ENCODE peak calls at places on chromosomes 12 and 14, in four cellular contexts. C is K562, K is SK-N-SH, P is H1. Y is an unnamed sample.

GRCh38 chr12:57756406-57757341 is 1.8 kb downstream of the MARCHF9 start:
- DNase-seq in C (peak), K (peak), P (no peak), Y (no peak)

GRCh38 chr12:11639463-11639862 is 10.0 kb upstream of the ETV6 start:
- DNase-seq in P (no peak), K (no peak), C (no peak), Y (no peak)

GRCh38 chr12:19707948-19708409 is 268.7 kb downstream of the AEBP2 start:
- DNase-seq in C (no peak), P (no peak), K (no peak), Y (no peak)

GRCh38 chr12:20376984-20377383 is 8.6 kb downstream of the PDE3A start:
- DNase-seq in K (peak), P (no peak), C (no peak), Y (no peak)

GRCh38 chr14:97626088-97626487 is 828.9 kb downstream of the VRK1 start:
- DNase-seq in C (no peak), P (no peak), K (no peak), Y (no peak)

GRCh38 chr12:105464426-105464825 is 133.9 kb downstream of the C12orf75 start:
- DNase-seq in P (no peak), K (no peak), C (no peak), Y (no peak)

GRCh38 chr14:50603565-50603964 is 43.6 kb downstream of the ATL1 start:
- DNase-seq in K (no peak), C (no peak), P (no peak), Y (no peak)

GRCh38 chr12:50110762-50111416 is 1.1 kb upstream of the COX14 start:
- DNase-seq in C (peak), K (no peak), P (no peak), Y (peak)

GRCh38 chr12:64468966-64469365 is 17.0 kb downstream of the TBK1 start:
- DNase-seq in C (no peak), K (no peak), P (no peak), Y (no peak)

GRCh38 chr12:95940514-95940913 is 1.9 kb downstream of the CCDC38 start:
- DNase-seq in C (no peak), K (no peak), P (no peak), Y (no peak)

GRCh38 chr14:29927596-29928341 is at the start of gene PRKD1:
- DNase-seq in P (no peak), K (peak), C (peak), Y (no peak)

GRCh38 chr12:45695035-45695434 is 34.5 kb upstream of the ARID2 start:
- DNase-seq in K (no peak), P (no peak), C (peak), Y (no peak)

GRCh38 chr14:54489318-54489683 is 521 bp upstream of the GMFB start:
- DNase-seq in K (no peak), C (no peak), P (no peak), Y (no peak)

GRCh38 chr14:83300454-83301064 is 1766.9 kb upstream of the SEL1L start:
- DNase-seq in K (peak), P (no peak), C (peak), Y (no peak)

GRCh38 chr14:51616724-51617409 is 34.8 kb upstream of the FRMD6 start:
- DNase-seq in K (no peak), P (no peak), C (no peak), Y (no peak)

GRCh38 chr14:87305345-87305744 is 687.6 kb downstream of the GALC start:
- DNase-seq in K (no peak), C (no peak), P (no peak), Y (no peak)

GRCh38 chr12:69095765-69096477 is 143.4 kb upstream of the CPSF6 start:
- DNase-seq in P (no peak), K (no peak), C (peak), Y (no peak)

GRCh38 chr14:42214981-42215491 is 608.4 kb downstream of the LRFN5 start:
- DNase-seq in P (no peak), C (no peak), K (no peak), Y (no peak)

GRCh38 chr12:13248956-13249355 is 52.4 kb downstream of the EMP1 start:
- DNase-seq in C (no peak), K (no peak), P (no peak), Y (no peak)

GRCh38 chr12:49347307-49348237 is 884 bp downstream of the DNAJC22 start:
- DNase-seq in K (peak), C (peak), P (no peak), Y (no peak)

GRCh38 chr12:109864916-109865315 is 15.4 kb downstream of the GLTP start:
- DNase-seq in P (no peak), K (no peak), C (no peak), Y (no peak)

GRCh38 chr14:100662850-100663527 is 63.7 kb upstream of the DLK1 start:
- DNase-seq in C (peak), K (peak), P (no peak), Y (no peak)

GRCh38 chr12:4108803-4109345 is 164.7 kb upstream of the CCND2 start:
- DNase-seq in K (no peak), C (no peak), P (no peak), Y (no peak)

GRCh38 chr14:57389646-57390036 is 745 bp upstream of the NAA30 start:
- DNase-seq in C (peak), P (no peak), K (peak), Y (peak)

GRCh38 chr12:28539691-28540323 is 349.6 kb downstream of the CCDC91 start:
- DNase-seq in C (no peak), K (no peak), P (no peak), Y (no peak)

GRCh38 chr12:31518680-31519227 is 72.2 kb downstream of the DENND5B start:
- DNase-seq in K (peak), C (no peak), P (peak), Y (no peak)

GRCh38 chr14:34714320-34715107 is at the start of gene CFL2:
- DNase-seq in P (peak), C (peak), K (peak), Y (no peak)

GRCh38 chr14:88547386-88547780 is 7.4 kb downstream of the PTPN21 start:
- DNase-seq in K (no peak), P (no peak), C (no peak), Y (no peak)

GRCh38 chr12:111056618-111057521 is 136.5 kb upstream of the MYL2 start:
- DNase-seq in P (no peak), C (peak), K (peak), Y (peak)

GRCh38 chr14:68124885-68125731 is 305.5 kb downstream of the RAD51B start:
- DNase-seq in C (no peak), K (no peak), P (no peak), Y (no peak)

GRCh38 chr12:66735275-66735674 is 56.4 kb upstream of the GRIP1 start:
- DNase-seq in K (no peak), C (no peak), P (no peak), Y (no peak)

DNA sequence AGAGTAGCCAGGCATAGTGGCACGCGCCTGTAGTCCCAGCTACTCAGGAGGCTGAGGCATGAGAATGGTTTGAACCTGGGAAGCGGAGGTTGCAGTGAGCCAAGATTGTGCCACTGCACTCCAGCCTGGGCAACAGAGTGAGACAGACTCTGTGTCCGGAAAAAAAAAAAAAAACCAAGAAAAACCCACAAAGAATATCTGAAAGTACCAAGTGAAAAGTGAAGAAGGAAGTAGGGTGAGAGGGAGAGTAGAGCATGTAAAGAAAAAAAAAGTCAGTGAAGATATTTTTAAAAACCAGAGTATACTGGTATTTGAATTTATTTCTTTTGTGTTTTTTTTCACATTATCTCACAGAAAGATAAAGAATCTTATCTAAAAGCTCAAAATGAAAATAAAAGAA is 43.3 kb upstream of the ISM2 start:
- DNase-seq in C (no peak), K (no peak), P (no peak), Y (no peak)
- TF ChIP-seq MAX in C (no peak), K (no peak), P (no peak), Y (no peak)

GRCh38 chr14:40003773-40004172 is 571.5 kb upstream of the FBXO33 start:
- DNase-seq in C (no peak), K (no peak), P (no peak), Y (no peak)

GRCh38 chr14:40010961-40011360 is 578.7 kb upstream of the FBXO33 start:
- DNase-seq in P (no peak), C (no peak), K (no peak), Y (no peak)

DNA sequence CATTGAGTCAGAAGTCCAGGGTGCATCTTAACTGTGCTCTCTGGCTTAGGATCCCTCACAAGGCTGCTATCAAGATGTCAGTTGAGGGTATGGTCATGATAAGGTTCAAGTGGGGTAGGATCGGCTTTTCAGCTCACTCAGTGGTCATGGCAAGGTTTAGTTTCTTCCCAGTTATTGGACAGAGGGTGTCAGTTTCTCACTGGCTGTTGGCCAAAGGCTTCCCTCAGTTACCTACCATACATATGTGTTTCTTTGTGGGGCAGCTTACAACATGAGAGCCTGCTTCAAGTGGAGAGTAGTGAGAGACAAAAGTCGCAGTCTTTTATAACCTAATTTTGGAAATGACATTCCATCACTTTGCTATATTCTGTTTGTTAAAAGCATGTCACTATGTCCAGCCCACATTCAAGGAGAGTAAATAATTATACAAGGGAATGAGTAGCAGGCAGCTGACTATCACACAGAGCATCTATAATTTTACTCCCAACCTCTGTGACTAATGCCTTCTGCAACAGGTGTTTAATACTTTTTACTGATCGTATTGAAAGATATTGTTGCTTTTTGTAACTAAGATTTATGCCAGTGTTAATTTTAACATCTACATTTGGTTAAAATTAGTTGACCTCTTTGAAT is 572.8 kb upstream of the FBXO33 start:
- DNase-seq in K (no peak), C (no peak), P (no peak), Y (no peak)
- TF ChIP-seq NRF1 in K (no peak), C (no peak), P (no peak), Y (no peak)

GRCh38 chr12:89733579-89734201 is 25.1 kb upstream of the ATP2B1 start:
- DNase-seq in P (no peak), K (no peak), C (peak), Y (no peak)
- TF ChIP-seq MAX in P (no peak), K (no peak), C (no peak), Y (no peak)

DNA sequence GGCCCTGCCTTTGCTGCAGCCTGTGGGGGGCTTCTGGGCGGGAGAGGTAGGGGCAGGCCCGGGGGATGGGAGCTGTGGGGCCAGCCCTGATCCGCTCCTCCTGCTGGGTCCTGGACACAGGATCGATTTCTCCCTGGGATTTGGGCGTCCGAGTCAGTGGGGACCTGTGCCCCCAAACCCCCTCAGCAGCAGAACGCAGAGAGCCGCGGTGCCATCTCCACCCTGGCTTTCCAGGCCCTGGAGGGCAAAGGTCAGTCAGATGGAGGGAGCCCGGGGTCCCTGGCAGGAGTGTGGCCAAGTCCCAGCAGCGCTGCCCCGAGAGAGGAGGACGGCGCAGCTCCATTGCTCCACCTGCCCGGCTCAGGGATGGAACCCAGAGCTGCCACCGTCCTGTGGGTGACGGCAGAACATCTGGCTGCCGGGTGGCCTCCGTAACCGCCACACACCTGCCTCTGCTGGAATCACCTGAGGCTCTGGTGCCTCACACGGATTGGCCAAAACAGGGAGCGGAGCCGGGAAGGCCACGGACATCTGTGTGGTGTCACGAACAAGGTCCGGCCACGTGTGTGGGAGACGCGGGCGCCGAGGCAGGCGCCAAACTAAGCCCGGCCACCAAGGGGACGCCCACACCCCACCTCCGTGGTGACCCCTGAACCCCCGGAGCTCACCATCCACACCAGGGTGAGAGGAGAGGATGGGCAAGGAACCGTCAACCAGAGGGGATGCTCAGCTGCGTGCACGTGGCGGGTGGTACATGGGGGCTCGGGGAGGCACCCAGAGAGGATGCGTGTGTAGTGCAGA is 80.3 kb upstream of the FBRSL1 start:
- DNase-seq in P (no peak), K (no peak), C (no peak), Y (no peak)
- TF ChIP-seq NRF1 in P (no peak), K (no peak), C (no peak), Y (no peak)

GRCh38 chr14:103628221-103628683 is 759 bp upstream of the KLC1 start:
- DNase-seq in P (no peak), C (peak), K (peak), Y (no peak)
- TF ChIP-seq MAX in P (peak), C (peak), K (peak), Y (no peak)